ENCODE peak calls at places on chromosomes 4 and X, in eight cellular contexts. T is HCT116, G is OCI-LY7, B is astrocyte, U is PC-3, F is MM.1S, Q is fibroblast of lung, O is GM23338. L is an unnamed sample.

GRCh38 chr4:26346203-26346620 is 25.4 kb downstream of the RBPJ start:
- DNase-seq in U (no peak), F (no peak), B (no peak), G (no peak), T (no peak), Q (no peak), O (peak), L (no peak)

GRCh38 chrX:129842510-129843208 is 1.0 kb downstream of the ZDHHC9 start:
- DNase-seq in F (peak), T (no peak), B (peak), Q (peak), G (peak), O (peak), U (peak), L (peak)

GRCh38 chr4:91488946-91489345 is 814.8 kb upstream of the GRID2 start:
- DNase-seq in O (no peak), Q (peak), B (peak), U (no peak), F (no peak), T (no peak), G (no peak), L (no peak)

GRCh38 chr4:89024051-89024675 is 32.8 kb downstream of the FAM13A start:
- DNase-seq in Q (peak), B (peak), T (peak), O (peak), U (peak), G (peak), F (peak), L (peak)

GRCh38 chr4:153643406-153644016 is 40.6 kb upstream of the TLR2 start:
- DNase-seq in B (peak), F (peak), T (peak), U (peak), Q (peak), G (peak), O (peak), L (peak)

GRCh38 chr4:5863461-5864113 is 29.3 kb downstream of the CRMP1 start:
- DNase-seq in O (peak), G (no peak), T (peak), B (peak), U (peak), Q (peak), F (peak), L (peak)

GRCh38 chrX:31271615-31272471 is 200.0 kb upstream of the FTHL17 start:
- DNase-seq in G (no peak), O (no peak), T (no peak), F (no peak), B (peak), U (peak), Q (peak), L (no peak)

GRCh38 chr4:164108971-164109370 is 614.5 kb downstream of the TMA16 start:
- DNase-seq in T (no peak), F (no peak), B (peak), G (no peak), O (no peak), Q (peak), U (no peak), L (no peak)

GRCh38 chr4:1792832-1793495 is at the start of gene FGFR3:
- DNase-seq in B (no peak), G (no peak), T (no peak), U (peak), F (peak), O (peak), Q (peak), L (peak)

GRCh38 chr4:84146300-84146942 is 352.7 kb downstream of the NKX6-1 start:
- DNase-seq in O (no peak), U (no peak), T (no peak), Q (no peak), F (peak), B (no peak), G (no peak), L (no peak)

GRCh38 chr4:76458829-76459228 is 23.8 kb downstream of the SHROOM3 start:
- DNase-seq in U (no peak), T (no peak), O (peak), B (peak), Q (peak), G (no peak), F (no peak), L (peak)

GRCh38 chrX:140507982-140508305 is 3.1 kb upstream of the SOX3 start:
- DNase-seq in T (no peak), O (peak), U (peak), G (no peak), F (no peak), B (no peak), Q (no peak), L (no peak)

GRCh38 chr4:53905281-53905934 is 159.0 kb downstream of the CHIC2 start:
- DNase-seq in O (no peak), T (no peak), B (no peak), Q (no peak), F (no peak), U (no peak), G (no peak), L (no peak)

GRCh38 chr4:53908661-53909078 is 155.7 kb downstream of the CHIC2 start:
- DNase-seq in F (peak), G (peak), U (peak), O (peak), Q (peak), T (peak), B (peak), L (peak)

GRCh38 chr4:53907772-53908171 is 156.6 kb downstream of the CHIC2 start:
- DNase-seq in U (no peak), F (no peak), T (no peak), O (no peak), B (no peak), Q (no peak), G (no peak), L (no peak)

GRCh38 chr4:53905935-53906377 is 158.4 kb downstream of the CHIC2 start:
- DNase-seq in Q (peak), F (peak), G (peak), U (peak), O (peak), B (peak), T (no peak), L (no peak)

GRCh38 chr4:53906786-53907185 is 157.6 kb downstream of the CHIC2 start:
- DNase-seq in G (no peak), B (no peak), U (no peak), Q (no peak), T (no peak), O (no peak), F (no peak), L (no peak)
- H2AFZ ChIP-seq in G (peak), B (no peak), U (peak), Q (no peak), T (no peak), O (no peak), F (peak), L (no peak)

GRCh38 chr4:40628888-40629287 is 776 bp downstream of the RBM47 start:
- DNase-seq in G (no peak), T (no peak), B (no peak), Q (no peak), O (peak), U (peak), F (no peak), L (peak)
- H2AFZ ChIP-seq in G (no peak), T (no peak), B (no peak), Q (no peak), O (no peak), U (no peak), F (no peak), L (peak)

GRCh38 chr4:86840858-86841257 is 8.3 kb downstream of the SLC10A6 start:
- DNase-seq in G (no peak), O (no peak), U (no peak), T (no peak), B (peak), F (no peak), Q (peak), L (no peak)

GRCh38 chr4:86837651-86838050 is 11.5 kb downstream of the SLC10A6 start:
- DNase-seq in T (no peak), O (no peak), Q (no peak), F (no peak), B (no peak), U (no peak), G (no peak), L (no peak)

GRCh38 chr4:86835677-86836076 is 13.5 kb downstream of the SLC10A6 start:
- DNase-seq in B (no peak), U (no peak), Q (no peak), G (no peak), T (no peak), F (no peak), O (no peak), L (no peak)

GRCh38 chr4:86841309-86841708 is 7.9 kb downstream of the SLC10A6 start:
- DNase-seq in G (no peak), F (no peak), Q (no peak), U (peak), T (no peak), O (no peak), B (no peak), L (no peak)

GRCh38 chr4:86838141-86838540 is 11.0 kb downstream of the SLC10A6 start:
- DNase-seq in U (no peak), O (no peak), G (no peak), T (no peak), B (no peak), F (no peak), Q (no peak), L (no peak)
- H2AFZ ChIP-seq in U (no peak), O (no peak), G (no peak), T (no peak), B (no peak), F (no peak), Q (no peak), L (no peak)

GRCh38 chrX:73977542-73978169 is 326.3 kb upstream of the ZCCHC13 start:
- DNase-seq in Q (peak), U (no peak), T (no peak), F (peak), O (peak), B (peak), G (no peak), L (no peak)
- H2AFZ ChIP-seq in Q (no peak), U (no peak), T (no peak), F (no peak), O (no peak), B (no peak), G (no peak), L (no peak)

GRCh38 chr4:140252144-140252741 is 98.3 kb upstream of the MAML3 start:
- DNase-seq in T (no peak), B (peak), O (peak), F (no peak), G (peak), U (peak), Q (no peak), L (no peak)
- H2AFZ ChIP-seq in T (peak), B (peak), O (peak), F (peak), G (peak), U (peak), Q (peak), L (peak)

DNA sequence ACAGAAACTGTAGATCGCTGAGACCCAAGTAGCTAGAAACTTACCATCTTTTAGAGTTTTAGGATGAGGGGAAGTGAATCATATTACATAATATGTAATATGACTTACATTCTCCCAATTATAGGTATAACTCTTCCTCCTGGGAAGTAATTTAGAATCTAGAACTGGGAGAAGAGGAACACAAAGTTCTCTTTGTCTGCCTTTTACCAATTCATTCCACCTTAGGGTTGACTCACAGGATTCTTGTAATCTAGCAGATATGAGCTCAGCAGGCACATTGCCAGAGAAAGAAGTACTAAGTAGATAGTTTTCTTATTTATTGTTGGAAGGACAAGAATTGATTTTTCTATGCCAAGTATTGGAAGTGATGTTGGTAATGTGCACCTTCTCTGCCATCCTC is 58.0 kb upstream of the CCSER1 start:
- DNase-seq in O (no peak), Q (peak), B (peak), T (peak), U (peak), F (no peak), G (no peak), L (no peak)
- H2AFZ ChIP-seq in O (no peak), Q (no peak), B (no peak), T (no peak), U (no peak), F (no peak), G (no peak), L (no peak)

L was measured in PC-9.